ENCODE peak calls at places on chromosome 2, in four cellular contexts. Z is K562, P is mesothelial cell of epicardium, I is RWPE1. E is an unnamed sample.

GRCh38 chr2:19496646-19497045 is 138.2 kb upstream of the OSR1 start:
- DNase-seq in P (no peak), I (no peak), Z (no peak), E (no peak)

GRCh38 chr2:28352104-28352503 is 40.6 kb upstream of the FOSL2 start:
- DNase-seq in P (no peak), I (no peak), Z (no peak), E (no peak)

GRCh38 chr2:12433641-12433990 is 283.1 kb upstream of the TRIB2 start:
- DNase-seq in P (no peak), Z (no peak), I (peak), E (peak)

GRCh38 chr2:233456934-233457333 is 102.6 kb downstream of the DGKD start:
- DNase-seq in Z (no peak), I (no peak), P (no peak), E (no peak)

GRCh38 chr2:120741514-120742448 is 6.1 kb downstream of the GLI2 start:
- DNase-seq in Z (no peak), I (no peak), P (no peak), E (peak)

GRCh38 chr2:110678457-110679336 is 834 bp upstream of the BUB1 start:
- DNase-seq in I (peak), Z (peak), P (no peak), E (peak)

GRCh38 chr2:101806123-101806522 is 108.6 kb downstream of the MAP4K4 start:
- DNase-seq in Z (no peak), I (peak), P (no peak), E (peak)

GRCh38 chr2:240137596-240138274 is 1.6 kb upstream of the COPS9 start:
- DNase-seq in Z (no peak), P (no peak), I (no peak), E (no peak)

GRCh38 chr2:19810637-19811036 is 91.1 kb downstream of the TTC32 start:
- DNase-seq in I (no peak), P (no peak), Z (no peak), E (no peak)

GRCh38 chr2:220469201-220469600 is 841.8 kb downstream of the SLC4A3 start:
- DNase-seq in I (no peak), Z (no peak), P (no peak), E (no peak)

GRCh38 chr2:101596346-101596745 is 101.2 kb upstream of the MAP4K4 start:
- DNase-seq in P (no peak), I (no peak), Z (no peak), E (no peak)

GRCh38 chr2:142130111-142131015 is 453 bp downstream of the LRP1B start:
- DNase-seq in P (peak), Z (no peak), I (peak), E (peak)

GRCh38 chr2:28956890-28957289 is 24.2 kb upstream of the TOGARAM2 start:
- DNase-seq in P (no peak), Z (no peak), I (no peak), E (no peak)

GRCh38 chr2:118477111-118477517 is 370.3 kb downstream of the EN1 start:
- DNase-seq in Z (no peak), I (no peak), P (no peak), E (no peak)

GRCh38 chr2:134258684-134259408 is 5.0 kb downstream of the MGAT5 start:
- DNase-seq in P (no peak), I (no peak), Z (no peak), E (no peak)

GRCh38 chr2:238682536-238682935 is 165.3 kb upstream of the TWIST2 start:
- DNase-seq in P (no peak), I (no peak), Z (no peak), E (no peak)

GRCh38 chr2:39737661-39738060 is 41.4 kb downstream of the THUMPD2 start:
- DNase-seq in P (no peak), I (no peak), Z (no peak), E (no peak)

GRCh38 chr2:8380026-8380425 is 301.8 kb upstream of the ID2 start:
- DNase-seq in P (no peak), I (no peak), Z (no peak), E (no peak)

GRCh38 chr2:101704046-101704466 is 6.5 kb downstream of the MAP4K4 start:
- DNase-seq in Z (no peak), P (no peak), I (peak), E (no peak)

GRCh38 chr2:192655916-192656315 is 461.2 kb upstream of the TMEFF2 start:
- DNase-seq in Z (no peak), P (no peak), I (no peak), E (no peak)

GRCh38 chr2:20674974-20675679 is 8.2 kb downstream of the GDF7 start:
- DNase-seq in I (peak), P (no peak), Z (no peak), E (no peak)

GRCh38 chr2:71557321-71557720 is 104.0 kb downstream of the DYSF start:
- DNase-seq in Z (no peak), I (no peak), P (no peak), E (no peak)

GRCh38 chr2:28613616-28614501 is 118.0 kb downstream of the PLB1 start:
- DNase-seq in Z (no peak), I (peak), P (no peak), E (peak)

GRCh38 chr2:69585855-69586560 is 57.5 kb downstream of the AAK1 start:
- DNase-seq in Z (no peak), P (no peak), I (no peak), E (no peak)

GRCh38 chr2:141767051-141767450 is 363.8 kb downstream of the LRP1B start:
- DNase-seq in Z (no peak), P (no peak), I (no peak), E (no peak)

GRCh38 chr2:222613715-222614331 is 42.1 kb downstream of the FARSB start:
- DNase-seq in I (peak), Z (peak), P (no peak), E (peak)

GRCh38 chr2:24731923-24732322 is 61.3 kb downstream of the PTRHD1 start:
- DNase-seq in I (no peak), Z (no peak), P (no peak), E (no peak)

GRCh38 chr2:120939595-120940318 is 204.1 kb downstream of the GLI2 start:
- DNase-seq in Z (peak), I (no peak), P (no peak), E (no peak)

GRCh38 chr2:64914247-64914646 is 75.0 kb upstream of the SLC1A4 start:
- DNase-seq in P (no peak), I (no peak), Z (no peak), E (no peak)

GRCh38 chr2:64910972-64911433 is 78.2 kb upstream of the SLC1A4 start:
- DNase-seq in P (no peak), Z (peak), I (no peak), E (no peak)

GRCh38 chr2:64915510-64915900 is 73.7 kb upstream of the SLC1A4 start:
- DNase-seq in Z (no peak), I (no peak), P (no peak), E (no peak)

GRCh38 chr2:64914735-64915509 is 74.3 kb upstream of the SLC1A4 start:
- DNase-seq in P (no peak), Z (no peak), I (no peak), E (no peak)

GRCh38 chr2:64913357-64913869 is 75.8 kb upstream of the SLC1A4 start:
- DNase-seq in I (peak), Z (peak), P (no peak), E (peak)
- TF ChIP-seq CTCF in I (peak), Z (peak), P (no peak), E (peak)

GRCh38 chr2:157093666-157094065 is 163.8 kb upstream of the GALNT5 start:
- DNase-seq in Z (no peak), P (no peak), I (no peak), E (no peak)
- TF ChIP-seq CTCF in Z (no peak), P (peak), I (no peak), E (no peak)

GRCh38 chr2:207710814-207711740 is at the start of gene CCNYL1:
- DNase-seq in P (peak), I (peak), Z (peak), E (peak)
- TF ChIP-seq CTCF in P (no peak), I (no peak), Z (no peak), E (no peak)

GRCh38 chr2:11303290-11304013 is 41.0 kb downstream of the ROCK2 start:
- DNase-seq in Z (peak), P (no peak), I (no peak), E (no peak)
- TF ChIP-seq CTCF in Z (no peak), P (no peak), I (no peak), E (no peak)

DNA sequence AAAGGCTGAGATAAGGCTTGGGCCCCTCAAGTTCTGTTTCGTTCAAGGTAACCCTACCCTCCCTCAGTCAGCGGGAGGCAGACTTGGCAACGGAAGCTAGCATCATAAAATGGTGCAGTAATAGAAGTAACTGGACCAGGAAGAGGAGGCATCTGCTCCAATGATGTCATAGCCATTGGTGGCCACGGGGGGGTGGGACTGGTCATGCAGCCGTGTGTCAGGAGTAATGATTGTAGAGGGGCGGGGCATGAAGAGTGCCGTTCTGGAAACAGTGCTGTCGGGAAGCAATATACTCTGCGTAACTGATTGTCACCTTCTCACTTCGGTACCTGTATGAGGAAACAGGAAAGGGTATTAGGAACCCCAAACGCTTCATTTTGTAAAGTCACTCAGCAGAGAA is 6.9 kb upstream of the POLR2D start:
- DNase-seq in I (peak), Z (peak), P (no peak), E (no peak)
- TF ChIP-seq CTCF in I (no peak), Z (peak), P (no peak), E (no peak)

GRCh38 chr2:212109217-212109616 is 429.4 kb downstream of the ERBB4 start:
- DNase-seq in Z (no peak), I (no peak), P (no peak), E (no peak)
- TF ChIP-seq CTCF in Z (no peak), I (no peak), P (no peak), E (no peak)

GRCh38 chr2:219279916-219280516 is 850 bp downstream of the DNAJB2 start:
- DNase-seq in Z (peak), P (no peak), I (no peak), E (no peak)
- TF ChIP-seq CTCF in Z (no peak), P (no peak), I (no peak), E (peak)

GRCh38 chr2:219002395-219003266 is 9.4 kb upstream of the CRYBA2 start:
- DNase-seq in Z (peak), I (no peak), P (no peak), E (peak)
- TF ChIP-seq CTCF in Z (peak), I (peak), P (peak), E (peak)

GRCh38 chr2:42516418-42516817 is 22.6 kb upstream of the KCNG3 start:
- DNase-seq in P (no peak), Z (no peak), I (no peak), E (no peak)

GRCh38 chr2:42510191-42510929 is 16.6 kb upstream of the KCNG3 start:
- DNase-seq in Z (no peak), P (no peak), I (no peak), E (no peak)

GRCh38 chr2:42510930-42511271 is 17.1 kb upstream of the KCNG3 start:
- DNase-seq in P (no peak), I (no peak), Z (no peak), E (no peak)

GRCh38 chr2:42513252-42513918 is 19.6 kb upstream of the KCNG3 start:
- DNase-seq in Z (peak), P (no peak), I (peak), E (peak)
- TF ChIP-seq CTCF in Z (peak), P (peak), I (peak), E (peak)